ENCODE peak calls at places on chromosomes 7 and 10, in ten cellular contexts. M is GOT3, R is bronchial epithelial cell, U is endothelial cell, N is neural crest cell, L is HL-60, E is iPS DF 19.7, W is osteocyte, I is NCI-H1417, P is retina. G is an unnamed sample.

GRCh38 chr7:104929921-104930320 is 84.1 kb upstream of the KMT2E start:
- DNase-seq in M (no peak), R (peak), U (no peak), N (no peak), L (no peak), E (no peak), W (no peak), I (no peak), P (no peak), G (no peak)

GRCh38 chr7:88539518-88539917 is 220.0 kb upstream of the ZNF804B start:
- DNase-seq in M (no peak), R (no peak), U (no peak), N (no peak), L (no peak), E (no peak), W (no peak), I (no peak), P (no peak), G (no peak)

GRCh38 chr10:26437637-26438461 is at the start of gene APBB1IP:
- DNase-seq in M (no peak), R (peak), U (peak), N (no peak), L (peak), E (peak), W (no peak), I (peak), P (peak), G (peak)

GRCh38 chr10:35119378-35119777 is 7.3 kb upstream of the CREM start:
- DNase-seq in M (no peak), R (no peak), U (no peak), N (no peak), L (no peak), E (no peak), W (no peak), I (no peak), P (no peak), G (no peak)

GRCh38 chr7:111758332-111758731 is 196.0 kb upstream of the IMMP2L start:
- DNase-seq in M (no peak), R (no peak), U (no peak), N (no peak), L (no peak), E (no peak), W (no peak), I (peak), P (no peak), G (no peak)

GRCh38 chr7:111486472-111487142 is 75.7 kb downstream of the IMMP2L start:
- DNase-seq in M (no peak), R (peak), U (peak), N (no peak), L (no peak), E (no peak), W (no peak), I (peak), P (peak), G (peak)

GRCh38 chr10:124290095-124290795 is 128.5 kb downstream of the OAT start:
- DNase-seq in M (no peak), R (no peak), U (no peak), N (no peak), L (peak), E (no peak), W (peak), I (no peak), P (no peak), G (peak)

GRCh38 chr10:2714597-2714996 is 352.8 kb upstream of the PFKP start:
- DNase-seq in M (no peak), R (no peak), U (no peak), N (no peak), L (no peak), E (no peak), W (no peak), I (no peak), P (no peak), G (no peak)

GRCh38 chr10:26647602-26648244 is 49.8 kb upstream of the PDSS1 start:
- DNase-seq in M (no peak), R (no peak), U (no peak), N (no peak), L (no peak), E (no peak), W (no peak), I (no peak), P (no peak), G (no peak)

GRCh38 chr10:13984647-13985155 is 346.0 kb downstream of the FRMD4A start:
- DNase-seq in M (no peak), R (peak), U (no peak), N (no peak), L (no peak), E (no peak), W (no peak), I (no peak), P (no peak), G (peak)

G was measured in EL.